ENCODE peak calls at places on chromosomes 4 and X, in eight cellular contexts. Y, T, D, P, Q, L, K and N are unnamed samples.

GRCh38 chr4:107619065-107619464 is 101.0 kb downstream of the PAPSS1 start:
- DNase-seq in D (no peak), Q (no peak), K (no peak), T (no peak), L (peak; percentile 88), P (no peak), Y (no peak), N (peak; percentile 89)

GRCh38 chr4:15577508-15577907 is 77.6 kb downstream of the FBXL5 start:
- DNase-seq in T (no peak), K (no peak), P (no peak), L (peak; percentile 69), Y (no peak), D (no peak), Q (no peak), N (no peak)

GRCh38 chrX:56248492-56248891 is 16.3 kb downstream of the KLF8 start:
- DNase-seq in P (peak; percentile 30), D (no peak), T (peak; percentile 53), Q (peak; percentile 34), Y (peak; percentile 49), L (peak; percentile 58), K (peak; percentile 45), N (no peak)

GRCh38 chr4:153318696-153319320 is 25.7 kb upstream of the MND1 start:
- DNase-seq in Y (no peak), D (no peak), K (peak; percentile 36), L (peak; percentile 79), P (peak; percentile 14), Q (no peak), T (peak; percentile 66), N (no peak)

GRCh38 chrX:13463608-13464007 is 105.8 kb upstream of the EGFL6 start:
- DNase-seq in Y (no peak), K (peak; percentile 48), D (no peak), L (peak; percentile 93), T (no peak), Q (no peak), P (no peak), N (peak; percentile 59)

GRCh38 chr4:86809809-86810208 is 39.4 kb downstream of the SLC10A6 start:
- DNase-seq in Y (no peak), T (no peak), L (no peak), K (no peak), P (no peak), Q (no peak), D (no peak), N (no peak)

GRCh38 chr4:127732623-127733199 is 2.5 kb downstream of the SLC25A31 start:
- DNase-seq in K (no peak), Q (no peak), L (peak; percentile 76), Y (no peak), D (no peak), P (no peak), T (peak; percentile 56), N (peak; percentile 11)

GRCh38 chr4:26076000-26076587 is 162.1 kb downstream of the SMIM20 start:
- DNase-seq in T (peak; percentile 50), D (no peak), K (no peak), L (peak; percentile 61), Q (no peak), Y (no peak), P (no peak), N (no peak)

GRCh38 chr4:28490669-28491068 is 1630.0 kb downstream of the STIM2 start:
- DNase-seq in K (no peak), Y (no peak), P (no peak), L (peak; percentile 28), D (no peak), T (no peak), Q (no peak), N (no peak)

GRCh38 chr4:98700630-98701029 is 42.2 kb upstream of the TSPAN5 start:
- DNase-seq in D (no peak), Q (no peak), L (no peak), K (no peak), Y (no peak), P (no peak), T (no peak), N (no peak)

GRCh38 chr4:83989835-83990234 is 453.9 kb downstream of the GPAT3 start:
- DNase-seq in T (no peak), L (no peak), D (no peak), P (no peak), Q (no peak), Y (no peak), K (no peak), N (no peak)

GRCh38 chr4:52862605-52863236 is 604 bp downstream of the RASL11B start:
- DNase-seq in Q (no peak), D (no peak), T (no peak), P (no peak), K (no peak), Y (no peak), L (no peak), N (no peak)

GRCh38 chr4:40550900-40551546 is 78.6 kb downstream of the RBM47 start:
- DNase-seq in L (peak; percentile 72), K (no peak), Y (no peak), T (peak; percentile 65), Q (no peak), P (no peak), D (no peak), N (no peak)

GRCh38 chr4:110663738-110664444 is 41.0 kb upstream of the PITX2 start:
- DNase-seq in Y (no peak), T (no peak), K (no peak), Q (no peak), P (no peak), D (no peak), L (peak; percentile 6), N (peak; percentile 46)

GRCh38 chr4:119300072-119300387 is 21.9 kb downstream of the FABP2 start:
- DNase-seq in T (no peak), Y (peak; percentile 58), Q (no peak), P (peak; percentile 19), L (peak; percentile 71), D (no peak), K (peak; percentile 62), N (no peak)

GRCh38 chrX:152197425-152197824 is 59.0 kb upstream of the MAGEA10 start:
- DNase-seq in Q (no peak), L (no peak), Y (no peak), T (no peak), P (no peak), K (no peak), D (no peak), N (no peak)

GRCh38 chr4:153798901-153799707 is 10.2 kb upstream of the SFRP2 start:
- DNase-seq in P (no peak), D (no peak), K (no peak), L (no peak), Q (no peak), T (no peak), Y (no peak), N (no peak)

GRCh38 chrX:78614264-78614663 is 44.9 kb downstream of the RTL3 start:
- DNase-seq in L (no peak), Q (no peak), P (no peak), T (no peak), K (no peak), Y (no peak), D (no peak), N (no peak)

GRCh38 chr4:2280531-2281300 is 18.8 kb upstream of the MXD4 start:
- DNase-seq in Y (no peak), T (no peak), Q (no peak), K (no peak), P (no peak), L (no peak), D (no peak), N (no peak)
- TF ChIP-seq CTCF in Y (no peak), T (no peak), Q (no peak), K (no peak), P (no peak), L (peak; percentile 13), D (no peak), N (peak; percentile 42)

GRCh38 chr4:88979292-88979691 is 77.7 kb downstream of the FAM13A start:
- DNase-seq in Y (no peak), Q (no peak), K (no peak), L (peak; percentile 54), T (no peak), D (no peak), P (no peak), N (no peak)
- TF ChIP-seq CTCF in Y (no peak), Q (no peak), K (no peak), L (no peak), T (no peak), D (no peak), P (no peak), N (no peak)

GRCh38 chr4:94590493-94590892 is 138.8 kb downstream of the PDLIM5 start:
- DNase-seq in L (no peak), K (no peak), Y (no peak), T (no peak), P (no peak), Q (no peak), D (no peak), N (no peak)

GRCh38 chr4:94598758-94599157 is 147.0 kb downstream of the PDLIM5 start:
- DNase-seq in T (no peak), L (no peak), Y (no peak), D (no peak), P (no peak), Q (no peak), K (no peak), N (no peak)

GRCh38 chr4:94595013-94595412 is 143.3 kb downstream of the PDLIM5 start:
- DNase-seq in L (no peak), Q (no peak), P (no peak), Y (no peak), K (no peak), D (no peak), T (no peak), N (no peak)

GRCh38 chr4:94591289-94591688 is 139.5 kb downstream of the PDLIM5 start:
- DNase-seq in P (no peak), K (no peak), L (no peak), Q (no peak), T (no peak), D (no peak), Y (no peak), N (no peak)

DNA sequence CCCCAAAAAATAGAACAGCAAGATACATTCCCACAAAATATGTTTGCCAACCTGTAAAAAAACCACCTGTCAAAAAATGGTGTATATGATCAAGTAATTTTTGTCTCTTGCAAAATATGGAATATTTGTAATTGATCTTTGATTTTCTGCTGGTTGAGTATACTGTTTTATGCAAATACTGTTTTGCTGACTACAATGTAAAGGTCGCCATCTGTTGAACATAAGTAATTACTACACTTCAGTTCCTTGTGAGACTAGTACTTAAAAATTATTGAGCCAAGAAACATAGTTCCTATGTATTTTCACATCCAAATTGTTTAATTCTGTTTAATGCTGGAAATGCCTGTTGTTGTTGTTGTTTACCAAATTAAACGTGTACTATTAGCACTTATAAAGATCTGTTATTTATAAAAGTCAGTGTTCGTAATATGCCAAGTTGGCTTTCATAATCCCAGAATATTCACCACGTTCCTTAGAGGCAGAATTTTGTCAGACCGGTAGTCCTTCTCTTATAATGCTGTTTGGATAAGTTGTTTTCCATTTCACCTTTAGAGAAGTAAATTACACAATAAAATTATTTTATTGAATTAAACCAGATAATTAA is 144.2 kb downstream of the PDLIM5 start:
- DNase-seq in P (no peak), K (no peak), Y (no peak), T (peak; percentile 41), L (peak; percentile 81), Q (no peak), D (no peak), N (no peak)
- TF ChIP-seq CTCF in P (peak; percentile 85), K (peak; percentile 74), Y (peak; percentile 74), T (peak; percentile 61), L (peak; percentile 59), Q (peak; percentile 80), D (peak; percentile 77), N (peak; percentile 37)

GRCh38 chrX:8743126-8743732 is 11.3 kb upstream of the ANOS1 start:
- DNase-seq in D (no peak), P (peak; percentile 63), L (peak; percentile 48), K (peak; percentile 17), Y (peak; percentile 66), Q (peak; percentile 52), T (peak; percentile 47), N (no peak)

GRCh38 chrX:8749697-8750096 is 17.8 kb upstream of the ANOS1 start:
- DNase-seq in L (no peak), Q (no peak), P (no peak), T (no peak), Y (no peak), D (no peak), K (no peak), N (no peak)

GRCh38 chrX:8748855-8749254 is 16.9 kb upstream of the ANOS1 start:
- DNase-seq in L (peak; percentile 63), D (no peak), P (no peak), T (peak; percentile 32), K (no peak), Q (no peak), Y (no peak), N (no peak)
- TF ChIP-seq CTCF in L (peak; percentile 71), D (peak; percentile 36), P (peak; percentile 68), T (peak; percentile 13), K (peak; percentile 52), Q (peak; percentile 75), Y (peak; percentile 31), N (peak; percentile 71)